ENCODE peak calls at places on chromosomes 7 and 10, in five cellular contexts. V is IMR-90, G is neuronal stem cell, L is H9, I is trophoblast cell. W is an unnamed sample.

GRCh38 chr10:51367120-51367519 is 292.8 kb downstream of the PRKG1 start:
- DNase-seq in V (no peak), G (no peak), L (no peak), I (no peak), W (no peak)

GRCh38 chr10:44390585-44391072 is 5.7 kb upstream of the CXCL12 start:
- DNase-seq in V (no peak), G (no peak), L (no peak), I (no peak), W (no peak)

GRCh38 chr10:93198401-93199175 is 124.9 kb downstream of the CYP26A1 start:
- DNase-seq in V (peak), G (no peak), L (no peak), I (peak), W (peak)

GRCh38 chr10:27482984-27483956 is 20.8 kb upstream of the RAB18 start:
- DNase-seq in V (peak), G (no peak), L (no peak), I (peak), W (no peak)

GRCh38 chr7:156604311-156604710 is 36.3 kb upstream of the RNF32 start:
- DNase-seq in V (peak), G (no peak), L (peak), I (peak), W (no peak)

GRCh38 chr7:22499044-22499443 is 944 bp downstream of the STEAP1B start:
- DNase-seq in V (peak), G (no peak), L (no peak), I (no peak), W (no peak)

GRCh38 chr10:98419456-98420261 is 4.7 kb upstream of the PYROXD2 start:
- DNase-seq in V (no peak), G (no peak), L (no peak), I (no peak), W (no peak)

GRCh38 chr10:44033008-44033407 is 351.9 kb downstream of the CXCL12 start:
- DNase-seq in V (peak), G (no peak), L (no peak), I (no peak), W (no peak)

GRCh38 chr7:155883491-155884224 is 71.4 kb upstream of the SHH start:
- DNase-seq in V (no peak), G (no peak), L (peak), I (no peak), W (no peak)

GRCh38 chr10:27383595-27384542 is 120.2 kb upstream of the RAB18 start:
- DNase-seq in V (peak), G (no peak), L (no peak), I (peak), W (peak)

GRCh38 chr10:98041352-98042043 is 11.1 kb upstream of the CRTAC1 start:
- DNase-seq in V (peak), G (peak), L (peak), I (peak), W (peak)

GRCh38 chr7:139079861-139080260 is 29.7 kb downstream of the ZC3HAV1 start:
- DNase-seq in V (no peak), G (no peak), L (no peak), I (no peak), W (no peak)

GRCh38 chr7:57203161-57203791 is 71.0 kb upstream of the ZNF479 start:
- DNase-seq in V (no peak), G (no peak), L (no peak), I (no peak), W (no peak)

GRCh38 chr7:84701524-84702306 is 485.1 kb downstream of the SEMA3D start:
- DNase-seq in V (peak), G (no peak), L (no peak), I (peak), W (peak)

GRCh38 chr7:123845823-123846216 is 851 bp downstream of the HYAL4 start:
- DNase-seq in V (no peak), G (no peak), L (no peak), I (peak), W (no peak)

GRCh38 chr7:33778195-33778594 is 127.1 kb upstream of the BMPER start:
- DNase-seq in V (no peak), G (no peak), L (no peak), I (no peak), W (no peak)

GRCh38 chr7:135914346-135914745 is 62.8 kb downstream of the MTPN start:
- DNase-seq in V (no peak), G (no peak), L (no peak), I (no peak), W (no peak)

GRCh38 chr7:93036807-93037206 is 81.0 kb downstream of the SAMD9 start:
- DNase-seq in V (no peak), G (no peak), L (no peak), I (no peak), W (no peak)

GRCh38 chr7:30931927-30932540 is 20.4 kb downstream of the AQP1 start:
- DNase-seq in V (no peak), G (no peak), L (no peak), I (peak), W (no peak)

GRCh38 chr7:1567893-1568292 is 1.9 kb downstream of the PSMG3 start:
- DNase-seq in V (peak), G (no peak), L (no peak), I (no peak), W (peak)

GRCh38 chr7:150514748-150515222 is at the start of gene GIMAP7:
- DNase-seq in V (no peak), G (no peak), L (no peak), I (no peak), W (no peak)

GRCh38 chr7:85630904-85631582 is 444.2 kb upstream of the SEMA3D start:
- DNase-seq in V (peak), G (peak), L (no peak), I (no peak), W (peak)

GRCh38 chr7:130994378-130995115 is 260.5 kb upstream of the KLF14 start:
- DNase-seq in V (no peak), G (no peak), L (no peak), I (no peak), W (no peak)

GRCh38 chr7:151137841-151138540 is 29.5 kb downstream of the GBX1 start:
- DNase-seq in V (no peak), G (no peak), L (no peak), I (no peak), W (no peak)

GRCh38 chr10:48555310-48556042 is 49.4 kb downstream of the ARHGAP22 start:
- DNase-seq in V (no peak), G (no peak), L (peak), I (no peak), W (no peak)
- H4K91ac ChIP-seq in V (no peak), G (no peak), L (no peak), I (no peak), W (no peak)

DNA sequence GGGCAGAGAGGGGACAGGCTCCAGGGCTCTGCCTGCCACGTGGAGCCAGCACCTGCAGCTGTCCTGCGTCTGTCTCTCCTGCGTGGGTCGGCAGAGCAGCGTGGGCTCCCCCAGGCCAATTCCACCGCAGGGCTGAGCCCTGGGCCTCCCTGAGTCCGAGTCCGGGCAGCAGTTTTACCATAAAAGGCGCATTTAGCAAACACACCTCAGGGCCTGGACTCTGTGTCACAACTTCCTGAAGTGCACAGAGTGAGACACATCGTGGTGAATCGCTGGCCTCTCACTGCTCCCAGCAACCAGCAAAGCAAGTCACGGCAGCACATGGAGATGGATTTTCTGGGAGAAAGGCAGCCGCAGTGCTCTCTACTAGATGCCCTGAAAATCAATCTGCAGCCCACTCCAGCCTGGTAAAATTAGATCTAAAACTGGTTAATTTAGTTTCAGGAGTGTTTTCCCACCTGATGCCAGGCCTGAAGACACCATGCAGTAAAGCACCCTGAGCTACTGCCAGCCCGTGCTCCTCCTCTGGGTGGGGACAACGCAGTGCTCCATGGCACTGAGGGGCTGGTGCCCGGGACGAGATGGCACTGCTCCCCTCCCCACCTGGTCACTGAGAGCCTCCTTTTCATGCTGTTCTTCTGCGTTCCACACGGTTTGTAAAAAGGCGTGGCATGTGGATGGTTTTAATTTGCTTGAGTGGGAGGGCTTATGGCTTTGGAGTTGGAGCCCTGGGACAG is 337.0 kb downstream of the ADARB2 start:
- DNase-seq in V (no peak), G (no peak), L (no peak), I (no peak), W (no peak)
- H2AK5ac ChIP-seq in V (no peak), G (peak), L (no peak), I (no peak), W (no peak)

GRCh38 chr10:28540145-28540544 is 7.2 kb downstream of the WAC start:
- DNase-seq in V (no peak), G (no peak), L (no peak), I (no peak), W (no peak)

GRCh38 chr10:28545967-28546644 is 13.2 kb downstream of the WAC start:
- DNase-seq in V (no peak), G (no peak), L (no peak), I (no peak), W (no peak)

GRCh38 chr10:28541695-28542365 is 8.9 kb downstream of the WAC start:
- DNase-seq in V (no peak), G (no peak), L (no peak), I (no peak), W (no peak)

GRCh38 chr10:28544058-28544457 is 11.1 kb downstream of the WAC start:
- DNase-seq in V (no peak), G (no peak), L (no peak), I (no peak), W (no peak)

DNA sequence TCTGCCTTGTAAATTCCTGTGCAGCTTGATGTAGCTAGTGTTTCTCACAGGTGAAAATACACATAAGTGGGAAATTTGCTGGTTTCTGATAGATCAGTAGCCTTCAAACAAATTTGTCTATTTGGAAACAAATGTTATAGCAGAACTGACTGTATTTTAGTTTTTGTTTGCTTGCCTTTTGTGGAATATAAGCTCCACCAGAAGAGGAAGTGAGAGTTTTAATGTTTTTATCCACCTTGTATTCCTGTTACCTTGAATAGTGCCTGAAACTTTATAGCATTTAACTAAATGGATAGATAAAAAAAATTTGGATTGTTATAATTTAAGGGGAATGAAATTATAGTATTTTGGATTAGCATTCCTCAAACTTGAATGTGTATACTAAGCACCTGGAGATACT is 9.8 kb downstream of the WAC start:
- DNase-seq in V (no peak), G (no peak), L (no peak), I (no peak), W (no peak)
- H4K91ac ChIP-seq in V (no peak), G (no peak), L (no peak), I (no peak), W (no peak)

DNA sequence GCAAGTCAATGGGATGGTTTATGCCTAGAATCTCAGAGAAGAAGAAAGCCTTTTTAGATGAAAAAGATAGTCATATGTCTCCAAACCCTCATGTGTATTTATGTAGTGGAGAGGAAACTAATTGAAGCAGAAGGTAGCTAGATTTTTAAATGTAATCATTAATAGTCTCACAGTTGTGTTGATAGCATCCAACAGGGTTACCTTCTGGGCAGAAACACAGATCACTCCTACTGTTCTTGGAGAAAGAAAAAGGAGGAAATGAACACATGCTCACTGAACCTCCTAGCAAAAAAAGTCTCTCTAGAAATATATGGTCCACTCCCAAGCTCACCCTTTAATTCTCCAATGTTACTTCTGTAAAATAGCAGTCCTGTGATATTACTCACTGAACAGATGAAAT is 777.2 kb upstream of the C7orf33 start:
- DNase-seq in V (no peak), G (no peak), L (no peak), I (no peak), W (no peak)
- H2AK5ac ChIP-seq in V (no peak), G (no peak), L (no peak), I (no peak), W (no peak)

GRCh38 chr7:36671432-36671829 is 52.9 kb downstream of the AOAH start:
- DNase-seq in V (no peak), G (no peak), L (no peak), I (no peak), W (no peak)
- H4K91ac ChIP-seq in V (no peak), G (no peak), L (no peak), I (no peak), W (peak)

GRCh38 chr7:152579070-152579469 is 96.9 kb downstream of the XRCC2 start:
- DNase-seq in V (no peak), G (no peak), L (no peak), I (no peak), W (no peak)
- H2AK5ac ChIP-seq in V (no peak), G (no peak), L (no peak), I (no peak), W (no peak)

GRCh38 chr7:132609222-132609621 is 33.0 kb upstream of the PLXNA4 start:
- DNase-seq in V (no peak), G (no peak), L (no peak), I (no peak), W (no peak)

GRCh38 chr7:132609906-132610520 is 33.7 kb upstream of the PLXNA4 start:
- DNase-seq in V (no peak), G (no peak), L (no peak), I (no peak), W (no peak)

GRCh38 chr7:132611056-132611455 is 34.8 kb upstream of the PLXNA4 start:
- DNase-seq in V (no peak), G (no peak), L (no peak), I (no peak), W (no peak)

GRCh38 chr7:132614428-132615076 is 38.3 kb upstream of the PLXNA4 start:
- DNase-seq in V (no peak), G (peak), L (peak), I (no peak), W (peak)

DNA sequence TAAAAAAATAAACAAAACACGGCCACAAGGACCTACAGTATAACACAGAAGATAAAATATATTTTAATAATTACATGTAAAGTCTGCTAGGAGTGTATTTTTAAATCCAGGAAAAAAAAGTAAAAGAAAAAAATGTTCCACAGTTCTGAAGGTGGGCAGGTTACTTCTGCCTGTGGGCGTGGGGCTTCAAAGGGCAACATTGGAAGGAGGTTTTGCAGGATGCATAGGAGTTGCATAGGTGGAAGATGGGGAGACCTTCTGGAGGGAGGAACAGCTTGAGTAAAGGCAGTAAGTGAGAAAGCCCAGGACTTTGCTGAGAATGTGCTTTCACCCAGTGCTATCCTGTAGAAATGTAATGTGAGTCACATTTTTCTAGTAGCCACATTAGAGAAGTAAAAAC is 37.5 kb upstream of the PLXNA4 start:
- DNase-seq in V (no peak), G (no peak), L (no peak), I (no peak), W (no peak)
- H4K91ac ChIP-seq in V (no peak), G (no peak), L (no peak), I (no peak), W (no peak)

GRCh38 chr7:2626498-2627117 is 5.2 kb upstream of the TTYH3 start:
- DNase-seq in V (peak), G (no peak), L (no peak), I (no peak), W (no peak)
- H2AK5ac ChIP-seq in V (peak), G (peak), L (no peak), I (no peak), W (peak)